ENCODE peak calls at places on chromosomes 1 and 21, in four cellular contexts. A is endothelial cell, B is lower lobe of right lung, D is epithelial cell of esophagus. C is an unnamed sample.

GRCh38 chr1:164712131-164713031 is 153.4 kb downstream of the PBX1 start:
- DNase-seq in B (no peak), D (peak; percentile 57), A (peak; percentile 8), C (no peak)

GRCh38 chr1:199113265-199113869 is 474.5 kb downstream of the PTPRC start:
- DNase-seq in D (peak; percentile 75), A (peak; percentile 56), B (peak; percentile 59), C (no peak)

GRCh38 chr1:92466702-92467101 is 20.0 kb downstream of the GFI1 start:
- DNase-seq in D (no peak), B (no peak), A (no peak), C (no peak)

GRCh38 chr1:8421721-8422120 is 103.8 kb downstream of the SLC45A1 start:
- DNase-seq in B (no peak), A (no peak), D (no peak), C (no peak)

GRCh38 chr21:28325618-28326017 is 667.1 kb downstream of the LTN1 start:
- DNase-seq in D (peak; percentile 75), A (no peak), B (no peak), C (no peak)

GRCh38 chr1:47921935-47922415 is 75.2 kb downstream of the TRABD2B start:
- DNase-seq in B (no peak), A (no peak), D (no peak), C (no peak)

GRCh38 chr1:226736908-226737818 is 1.9 kb downstream of the ITPKB start:
- DNase-seq in A (peak; percentile 21), B (peak; percentile 67), D (peak; percentile 59), C (no peak)

GRCh38 chr1:46585312-46585711 is 18.8 kb downstream of the MKNK1 start:
- DNase-seq in D (no peak), B (no peak), A (no peak), C (no peak)

GRCh38 chr1:24149854-24150227 is 6.9 kb upstream of the IL22RA1 start:
- DNase-seq in B (no peak), D (peak; percentile 95), A (no peak), C (no peak)

DNA sequence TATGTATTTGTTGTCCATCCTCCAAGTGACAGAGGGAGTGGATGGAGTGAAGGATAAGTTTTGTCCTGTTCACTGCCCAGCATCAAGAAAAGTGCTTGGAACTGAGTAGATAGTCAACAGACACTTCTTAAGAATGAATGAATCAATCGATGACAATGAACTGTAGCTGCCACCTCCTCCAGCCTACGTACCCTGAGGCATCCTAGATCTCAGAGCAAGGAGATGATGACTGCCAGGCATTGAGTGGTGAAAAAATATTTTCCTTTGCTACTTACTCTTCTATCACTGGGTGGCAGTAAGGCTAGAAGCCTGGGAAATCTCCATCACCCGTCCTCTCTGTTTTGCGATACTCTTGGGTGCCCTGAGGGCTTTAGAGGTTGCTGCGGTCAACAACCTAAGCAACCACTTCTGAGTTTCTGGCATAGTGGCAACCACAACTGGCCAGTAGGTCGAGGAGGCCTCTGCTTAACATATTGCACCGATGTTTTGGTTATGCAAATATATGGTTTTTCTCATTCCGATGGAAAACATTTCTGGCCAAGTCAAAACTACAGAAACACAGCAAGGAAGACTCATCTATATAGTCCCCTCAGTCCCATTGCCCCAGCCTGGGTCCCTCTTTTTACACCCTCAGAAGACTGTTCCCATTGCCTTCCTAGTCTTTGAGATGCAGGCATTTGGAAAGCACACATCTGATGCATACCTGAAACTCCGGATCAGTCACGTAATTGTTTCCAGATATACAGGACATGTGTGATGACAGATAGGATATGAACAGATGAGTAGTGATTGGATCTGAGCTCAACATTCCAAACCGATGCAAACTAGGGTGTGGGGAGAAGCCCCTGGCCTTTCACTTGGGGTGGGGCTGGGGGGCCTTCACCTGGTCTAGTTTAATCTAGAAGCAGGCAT is 136.8 kb downstream of the RUNX1 start:
- DNase-seq in B (no peak), D (peak; percentile 15), A (no peak), C (no peak)
- TF ChIP-seq CTCF in B (no peak), D (no peak), A (no peak), C (no peak)

GRCh38 chr1:64581786-64582185 is 111.9 kb downstream of the CACHD1 start:
- DNase-seq in B (no peak), A (no peak), D (no peak), C (no peak)

GRCh38 chr1:64584479-64584878 is 114.5 kb downstream of the CACHD1 start:
- DNase-seq in B (no peak), A (no peak), D (peak; percentile 42), C (no peak)
- TF ChIP-seq CTCF in B (no peak), A (no peak), D (peak; percentile 71), C (no peak)

GRCh38 chr21:37496972-37497371 is 130.4 kb downstream of the DYRK1A start:
- DNase-seq in B (no peak), D (peak; percentile 23), A (no peak), C (no peak)
- TF ChIP-seq CTCF in B (peak; percentile 22), D (peak; percentile 19), A (peak; percentile 44), C (peak; percentile 12)

GRCh38 chr1:97824644-97825043 is 96.2 kb downstream of the DPYD start:
- DNase-seq in A (no peak), B (no peak), D (no peak), C (no peak)

GRCh38 chr1:97816927-97817326 is 103.9 kb downstream of the DPYD start:
- DNase-seq in A (no peak), D (no peak), B (no peak), C (no peak)

GRCh38 chr1:97814804-97815203 is 106.0 kb downstream of the DPYD start:
- DNase-seq in B (no peak), D (no peak), A (no peak), C (no peak)

GRCh38 chr1:97824200-97824599 is 96.6 kb downstream of the DPYD start:
- DNase-seq in D (no peak), B (no peak), A (no peak), C (no peak)

DNA sequence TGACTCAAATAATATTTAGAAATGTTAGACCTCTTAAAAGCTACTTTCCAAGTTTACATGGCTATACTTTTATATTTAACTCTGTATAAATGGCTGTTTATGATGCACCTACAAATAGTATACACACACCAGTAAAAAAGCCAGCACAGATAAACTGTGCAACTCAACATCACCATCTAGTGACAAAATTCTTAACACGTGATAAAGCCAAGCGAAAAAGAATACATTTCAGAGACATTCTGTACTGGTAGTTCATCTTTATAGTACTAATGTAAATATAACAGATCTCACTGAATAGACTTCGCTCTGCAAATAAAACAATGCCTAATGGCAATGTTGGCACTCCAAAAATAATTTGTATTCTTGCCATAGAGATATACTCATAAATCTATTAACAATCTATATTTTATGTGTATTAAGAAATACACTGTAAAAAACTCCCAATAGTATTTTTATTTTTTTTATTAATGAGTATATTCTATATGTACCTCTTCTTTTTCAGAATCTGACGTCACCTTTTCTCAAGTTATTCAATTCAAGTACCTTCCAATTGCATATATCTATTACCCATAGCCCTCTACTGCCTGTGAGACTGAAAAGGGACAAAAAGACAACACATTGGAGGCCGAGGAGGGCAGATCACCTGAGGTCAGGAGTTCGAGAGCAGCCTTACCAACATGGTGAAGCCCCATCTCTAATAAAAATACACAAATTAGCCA is 100.2 kb downstream of the DPYD start:
- DNase-seq in D (peak; percentile 55), B (no peak), A (no peak), C (no peak)
- TF ChIP-seq CTCF in D (peak; percentile 49), B (peak; percentile 49), A (peak; percentile 55), C (peak; percentile 24)